ENCODE peak calls at places on chromosomes 3 and 15, in eight cellular contexts. I is HepG2, J is transverse colon, E is A549, M is tibial nerve, O is stomach, U is esophagus muscularis mucosa, A is sigmoid colon. D is an unnamed sample.

GRCh38 chr3:48919215-48920138 is 835 bp downstream of the ARIH2 start:
- DNase-seq in E (peak; percentile 58), I (peak; percentile 74), M (no peak), A (no peak), O (peak; percentile 28), U (peak; percentile 92), J (peak; percentile 25), D (no peak)

GRCh38 chr3:39941941-39942340 is 132.5 kb downstream of the MYRIP start:
- DNase-seq in A (no peak), U (no peak), O (peak; percentile 50), M (no peak), J (peak; percentile 70), I (peak; percentile 27), E (no peak), D (no peak)

GRCh38 chr3:99633887-99634558 is 4.4 kb upstream of the COL8A1 start:
- DNase-seq in U (no peak), J (no peak), M (no peak), A (no peak), O (no peak), E (no peak), I (no peak), D (no peak)

GRCh38 chr15:42490246-42490742 is 647 bp downstream of the ZNF106 start:
- DNase-seq in J (no peak), I (no peak), U (no peak), O (no peak), M (no peak), E (no peak), A (no peak), D (no peak)

GRCh38 chr15:77455696-77456293 is 35.1 kb downstream of the HMG20A start:
- DNase-seq in U (no peak), A (no peak), I (no peak), M (no peak), O (no peak), E (no peak), J (no peak), D (no peak)

GRCh38 chr15:79073336-79073735 is 17.2 kb downstream of the RASGRF1 start:
- DNase-seq in E (no peak), U (no peak), J (no peak), I (no peak), M (no peak), O (no peak), A (peak; percentile 29), D (no peak)

GRCh38 chr15:63227689-63228088 is 38.3 kb downstream of the RAB8B start:
- DNase-seq in E (no peak), A (no peak), M (no peak), J (no peak), O (no peak), U (no peak), I (no peak), D (no peak)

GRCh38 chr3:84946240-84946639 is 12.5 kb upstream of the CADM2 start:
- DNase-seq in O (no peak), A (no peak), J (no peak), E (no peak), M (no peak), I (no peak), U (no peak), D (no peak)

GRCh38 chr3:64815195-64815627 is 127.4 kb upstream of the ADAMTS9 start:
- DNase-seq in I (no peak), M (no peak), E (no peak), U (no peak), J (no peak), A (no peak), O (no peak), D (no peak)

GRCh38 chr3:64224826-64225606 is at the start of gene PRICKLE2:
- DNase-seq in A (peak; percentile 90), E (peak; percentile 69), M (peak; percentile 71), I (no peak), J (peak; percentile 57), U (peak; percentile 92), O (peak; percentile 67), D (peak; percentile 80)

GRCh38 chr3:114079761-114080160 is 23.2 kb downstream of the QTRT2 start:
- DNase-seq in O (no peak), I (no peak), A (no peak), M (no peak), U (no peak), J (no peak), E (no peak), D (no peak)

GRCh38 chr3:186975726-186976125 is 45.4 kb downstream of the ST6GAL1 start:
- DNase-seq in A (no peak), O (no peak), E (no peak), M (no peak), I (no peak), J (no peak), U (no peak), D (no peak)

GRCh38 chr3:149969110-149969944 is 1.4 kb downstream of the PFN2 start:
- DNase-seq in I (peak; percentile 78), E (peak; percentile 42), M (peak; percentile 22), U (no peak), J (peak; percentile 31), A (peak; percentile 74), O (no peak), D (peak; percentile 42)

GRCh38 chr15:43975750-43976149 is 148.9 kb downstream of the WDR76 start:
- DNase-seq in E (no peak), M (no peak), A (no peak), U (no peak), I (no peak), J (no peak), O (no peak), D (no peak)

GRCh38 chr3:138256022-138256421 is 68.9 kb downstream of the ARMC8 start:
- DNase-seq in O (no peak), E (no peak), J (no peak), U (no peak), A (no peak), M (no peak), I (no peak), D (no peak)

GRCh38 chr15:68479870-68480269 is 47.9 kb upstream of the ITGA11 start:
- DNase-seq in I (no peak), J (no peak), E (no peak), A (no peak), M (no peak), O (no peak), U (no peak), D (no peak)

GRCh38 chr3:113867506-113867905 is 28.9 kb downstream of the GRAMD1C start:
- DNase-seq in M (no peak), E (no peak), O (no peak), J (no peak), U (no peak), I (no peak), A (no peak), D (no peak)

GRCh38 chr3:161293381-161293780 is 72.3 kb downstream of the NMD3 start:
- DNase-seq in M (no peak), E (no peak), J (no peak), I (no peak), A (no peak), U (no peak), O (no peak), D (no peak)

GRCh38 chr3:79249701-79250100 is 518.1 kb downstream of the ROBO1 start:
- DNase-seq in O (no peak), M (no peak), I (no peak), A (no peak), J (no peak), E (no peak), U (no peak), D (no peak)

DNA sequence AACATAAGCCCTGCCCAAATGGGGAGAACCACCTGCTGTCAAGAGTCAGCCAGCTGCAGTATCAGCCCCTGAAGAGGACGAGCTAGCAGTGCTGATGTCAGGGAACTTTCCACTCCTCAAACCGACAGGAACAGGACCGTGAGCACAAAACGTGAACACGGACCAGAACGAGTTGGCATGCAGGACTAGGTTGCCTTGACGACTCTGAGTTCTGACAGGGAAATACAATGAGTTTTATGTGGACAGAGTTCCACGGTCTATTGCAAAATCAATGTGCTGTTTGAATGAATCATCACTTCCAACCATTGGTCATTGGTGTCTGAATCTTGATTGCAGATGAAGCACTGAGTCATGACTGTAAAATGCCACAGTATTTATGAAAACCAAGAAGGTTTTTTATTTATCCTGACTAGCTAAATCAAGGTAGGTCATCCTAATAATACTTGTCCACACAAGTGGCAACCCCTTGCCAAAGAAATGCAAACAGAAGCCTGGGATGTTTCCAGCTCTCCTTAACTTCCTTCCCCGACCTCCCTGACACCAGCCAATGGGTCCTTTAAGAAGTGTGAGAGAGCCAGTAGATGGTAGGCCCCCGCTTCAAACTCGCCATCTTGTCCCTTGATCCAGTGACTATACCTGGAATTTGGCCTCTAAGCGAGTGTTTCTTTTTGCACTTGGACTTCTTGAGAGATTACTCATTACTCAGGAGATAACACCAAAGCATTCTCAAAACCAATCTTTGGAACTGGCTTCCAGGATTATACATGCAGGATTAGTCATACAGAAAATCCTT is 119.6 kb downstream of the ASB7 start:
- DNase-seq in E (peak; percentile 98), U (peak; percentile 94), J (peak; percentile 64), O (peak; percentile 54), M (peak; percentile 43), A (peak; percentile 96), I (peak; percentile 91), D (peak; percentile 49)
- TF ChIP-seq EP300 in E (peak; percentile 63), U (no peak), J (peak; percentile 15), O (no peak), M (no peak), A (peak; percentile 86), I (peak; percentile 59), D (peak; percentile 87)

DNA sequence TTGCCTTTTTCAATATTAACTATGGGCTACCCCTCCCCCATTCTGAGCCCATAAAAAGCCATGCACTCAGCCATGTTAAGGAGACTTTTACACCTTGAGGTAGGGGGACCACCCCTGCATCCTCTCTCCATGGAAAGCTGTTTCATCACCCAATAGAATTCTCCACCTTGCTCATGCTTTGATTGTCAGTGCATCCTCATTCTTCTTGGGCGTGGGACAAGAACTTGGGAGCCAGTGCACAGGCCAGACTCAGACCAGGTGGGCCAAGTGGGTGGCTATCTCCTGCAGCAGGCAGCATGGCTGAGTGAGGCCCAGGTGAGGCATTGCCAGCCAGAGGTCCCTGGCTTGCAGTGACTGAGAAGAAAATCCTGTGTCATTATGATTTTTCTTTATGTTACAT is 357.4 kb upstream of the CDIN1 start:
- DNase-seq in I (no peak), O (no peak), J (no peak), A (no peak), E (no peak), U (no peak), M (no peak), D (no peak)
- H3K4me3 ChIP-seq in I (no peak overlapping the region), O (no peak overlapping the region), J (no peak overlapping the region), A (no peak overlapping the region), E (no peak overlapping the region), U (no peak overlapping the region), M (no peak overlapping the region), D (no peak overlapping the region)

DNA sequence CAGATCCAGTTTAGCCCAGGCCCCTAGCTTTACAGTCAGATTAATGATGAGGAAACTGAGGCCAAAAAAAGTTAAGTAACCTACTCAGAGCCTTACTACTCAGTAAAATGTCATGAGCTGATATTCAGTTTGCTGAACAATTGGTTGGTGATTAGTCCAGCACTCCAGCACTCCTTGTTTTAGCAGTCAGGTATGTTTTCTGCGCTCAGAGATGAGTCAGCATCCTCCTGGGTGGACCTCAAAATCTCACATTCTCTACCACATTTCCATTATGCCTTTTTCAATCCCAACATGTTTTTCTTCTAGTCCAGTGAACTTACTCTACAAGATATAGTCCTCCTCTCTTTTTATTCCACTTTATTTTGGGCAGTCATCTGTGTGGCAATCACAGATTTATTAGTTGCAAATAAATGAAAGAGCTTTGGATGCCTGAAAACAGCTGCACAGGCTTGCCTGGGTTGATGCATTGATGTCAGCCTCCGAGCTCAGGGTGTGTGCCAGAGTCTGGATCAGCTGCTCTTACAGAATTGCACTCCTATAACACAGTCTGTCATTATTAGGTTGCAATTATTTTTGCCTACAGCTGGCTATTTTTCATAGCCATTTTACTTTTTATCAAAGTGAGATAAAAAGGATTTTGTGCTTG is 133.2 kb downstream of the ARPP21 start:
- DNase-seq in O (no peak), I (no peak), A (no peak), E (no peak), M (no peak), U (no peak), J (no peak), D (no peak)
- TF ChIP-seq EP300 in O (no peak), I (no peak), A (no peak), E (no peak), M (no peak), U (no peak), J (no peak), D (no peak)

GRCh38 chr15:31332020-31332680 is 5.5 kb downstream of the KLF13 start:
- DNase-seq in J (no peak), E (no peak), M (no peak), A (no peak), I (no peak), U (no peak), O (no peak), D (no peak)
- H3K4me3 ChIP-seq in J (no peak overlapping the region), E (no peak overlapping the region), M (no peak overlapping the region), A (no peak overlapping the region), I (no peak overlapping the region), U (no peak overlapping the region), O (no peak overlapping the region), D (no peak overlapping the region)

D was measured in ovary.